ENCODE peak calls at places on chromosome 15, in ten cellular contexts. One of them, this sample, is unnamed.
A peak's percentile ranks its signal among the peaks of the same experiment; 100 is the strongest.

GRCh38 chr15:48178612-48178931 is 477 bp upstream of the MYEF2 start:
- DNase-seq in dorsolateral prefrontal cortex: no peak
- DNase-seq in body of pancreas: no peak
- DNase-seq in heart left ventricle: no peak
- DNase-seq in tibial nerve: no peak
- DNase-seq in prostate gland: no peak
- DNase-seq in AG10803: no peak
- DNase-seq in heart right ventricle: no peak
- DNase-seq in Calu3: no peak
- DNase-seq in activated CD8-positive, alpha-beta T cell treated with anti-CD3 and anti-CD28 coated beads for 36 hours: no peak
- DNase-seq in this sample: no peak

GRCh38 chr15:101000271-101000681 is 81.1 kb downstream of the LRRK1 start:
- DNase-seq in dorsolateral prefrontal cortex: no peak
- DNase-seq in activated CD8-positive, alpha-beta T cell treated with anti-CD3 and anti-CD28 coated beads for 36 hours: no peak
- DNase-seq in heart left ventricle: no peak
- DNase-seq in AG10803: peak; percentile 43
- DNase-seq in Calu3: no peak
- DNase-seq in prostate gland: no peak
- DNase-seq in body of pancreas: no peak
- DNase-seq in heart right ventricle: no peak
- DNase-seq in tibial nerve: no peak
- DNase-seq in this sample: no peak

GRCh38 chr15:62071711-62072308 is 5.0 kb downstream of the C2CD4A start:
- DNase-seq in prostate gland: no peak
- DNase-seq in body of pancreas: no peak
- DNase-seq in dorsolateral prefrontal cortex: no peak
- DNase-seq in AG10803: peak; percentile 55
- DNase-seq in activated CD8-positive, alpha-beta T cell treated with anti-CD3 and anti-CD28 coated beads for 36 hours: no peak
- DNase-seq in tibial nerve: no peak
- DNase-seq in heart left ventricle: no peak
- DNase-seq in Calu3: no peak
- DNase-seq in heart right ventricle: no peak
- DNase-seq in this sample: no peak

GRCh38 chr15:85702321-85703230 is 92.1 kb downstream of the KLHL25 start:
- DNase-seq in body of pancreas: no peak
- DNase-seq in dorsolateral prefrontal cortex: no peak
- DNase-seq in tibial nerve: no peak
- DNase-seq in activated CD8-positive, alpha-beta T cell treated with anti-CD3 and anti-CD28 coated beads for 36 hours: peak; percentile 42
- DNase-seq in heart left ventricle: no peak
- DNase-seq in prostate gland: no peak
- DNase-seq in heart right ventricle: no peak
- DNase-seq in AG10803: peak; percentile 53
- DNase-seq in Calu3: no peak
- DNase-seq in this sample: no peak

GRCh38 chr15:33278816-33279612 is 31.8 kb upstream of the RYR3 start:
- DNase-seq in dorsolateral prefrontal cortex: no peak
- DNase-seq in activated CD8-positive, alpha-beta T cell treated with anti-CD3 and anti-CD28 coated beads for 36 hours: no peak
- DNase-seq in body of pancreas: no peak
- DNase-seq in tibial nerve: no peak
- DNase-seq in heart right ventricle: no peak
- DNase-seq in AG10803: peak; percentile 81
- DNase-seq in prostate gland: no peak
- DNase-seq in heart left ventricle: no peak
- DNase-seq in Calu3: peak; percentile 20
- DNase-seq in this sample: no peak

GRCh38 chr15:45199136-45199810 is 11.5 kb upstream of the SHF start:
- DNase-seq in tibial nerve: peak; percentile 37
- DNase-seq in AG10803: no peak
- DNase-seq in heart left ventricle: no peak
- DNase-seq in heart right ventricle: no peak
- DNase-seq in body of pancreas: peak; percentile 24
- DNase-seq in prostate gland: peak; percentile 15
- DNase-seq in dorsolateral prefrontal cortex: no peak
- DNase-seq in Calu3: no peak
- DNase-seq in activated CD8-positive, alpha-beta T cell treated with anti-CD3 and anti-CD28 coated beads for 36 hours: peak; percentile 66
- DNase-seq in this sample: peak; percentile 38

GRCh38 chr15:99431661-99432091 is 134.1 kb upstream of the MEF2A start:
- DNase-seq in body of pancreas: no peak
- DNase-seq in Calu3: no peak
- DNase-seq in heart left ventricle: no peak
- DNase-seq in activated CD8-positive, alpha-beta T cell treated with anti-CD3 and anti-CD28 coated beads for 36 hours: no peak
- DNase-seq in dorsolateral prefrontal cortex: peak; percentile 12
- DNase-seq in prostate gland: no peak
- DNase-seq in AG10803: no peak
- DNase-seq in tibial nerve: no peak
- DNase-seq in heart right ventricle: no peak
- DNase-seq in this sample: no peak

GRCh38 chr15:63277893-63278505 is 594 bp downstream of the APH1B start:
- DNase-seq in heart left ventricle: no peak
- DNase-seq in Calu3: no peak
- DNase-seq in body of pancreas: peak; percentile 13
- DNase-seq in dorsolateral prefrontal cortex: no peak
- DNase-seq in activated CD8-positive, alpha-beta T cell treated with anti-CD3 and anti-CD28 coated beads for 36 hours: no peak
- DNase-seq in heart right ventricle: no peak
- DNase-seq in tibial nerve: peak; percentile 12
- DNase-seq in AG10803: no peak
- DNase-seq in prostate gland: peak; percentile 51
- DNase-seq in this sample: no peak

GRCh38 chr15:30943654-30944335 is 40.1 kb downstream of the FAN1 start:
- DNase-seq in body of pancreas: no peak
- DNase-seq in heart left ventricle: no peak
- DNase-seq in heart right ventricle: no peak
- DNase-seq in prostate gland: no peak
- DNase-seq in activated CD8-positive, alpha-beta T cell treated with anti-CD3 and anti-CD28 coated beads for 36 hours: no peak
- DNase-seq in AG10803: no peak
- DNase-seq in Calu3: no peak
- DNase-seq in tibial nerve: no peak
- DNase-seq in dorsolateral prefrontal cortex: no peak
- DNase-seq in this sample: no peak

GRCh38 chr15:84669726-84670125 is 11.7 kb upstream of the NMB start:
- DNase-seq in AG10803: peak; percentile 98
- DNase-seq in tibial nerve: no peak
- DNase-seq in heart left ventricle: no peak
- DNase-seq in dorsolateral prefrontal cortex: no peak
- DNase-seq in activated CD8-positive, alpha-beta T cell treated with anti-CD3 and anti-CD28 coated beads for 36 hours: peak; percentile 82
- DNase-seq in Calu3: no peak
- DNase-seq in heart right ventricle: no peak
- DNase-seq in prostate gland: no peak
- DNase-seq in body of pancreas: no peak
- DNase-seq in this sample: no peak

DNA sequence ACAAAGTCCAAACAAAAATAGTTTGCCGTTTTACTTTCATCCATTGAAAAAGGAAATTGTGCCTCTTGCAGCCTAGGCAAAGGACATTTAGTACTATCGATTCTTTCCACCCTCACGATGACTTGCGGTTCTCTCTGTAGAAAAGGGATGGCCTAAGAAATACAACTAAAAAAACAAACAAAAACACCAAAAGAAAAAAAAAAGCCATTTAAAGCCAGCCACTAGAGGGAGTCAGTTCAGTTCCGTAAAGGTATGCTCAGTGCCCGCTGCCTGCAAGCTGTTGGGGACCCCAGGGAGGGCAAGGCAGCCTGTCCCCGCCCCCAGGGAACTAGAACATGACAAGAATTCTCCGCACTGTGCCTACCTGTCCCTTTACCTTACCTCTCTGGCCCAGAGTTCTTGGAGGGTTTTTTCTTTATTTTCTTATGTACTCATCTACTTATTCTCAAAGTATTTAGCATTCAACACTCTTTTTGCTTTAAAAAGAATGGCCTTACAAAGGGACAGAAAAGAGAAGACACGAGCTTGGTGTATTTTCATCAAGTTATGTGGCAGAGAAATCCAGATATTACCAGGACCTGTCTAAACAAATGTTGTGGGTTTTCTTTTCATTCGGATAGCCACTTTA is 29.9 kb upstream of the NR2E3 start:
- DNase-seq in heart right ventricle: no peak
- DNase-seq in prostate gland: no peak
- DNase-seq in AG10803: peak; percentile 50
- DNase-seq in body of pancreas: peak; percentile 38
- DNase-seq in dorsolateral prefrontal cortex: no peak
- DNase-seq in tibial nerve: no peak
- DNase-seq in activated CD8-positive, alpha-beta T cell treated with anti-CD3 and anti-CD28 coated beads for 36 hours: peak; percentile 46
- DNase-seq in heart left ventricle: no peak
- DNase-seq in Calu3: peak; percentile 59
- DNase-seq in this sample: peak; percentile 42
- TF ChIP-seq CTCF in heart right ventricle: peak; percentile 75
- TF ChIP-seq CTCF in prostate gland: peak; percentile 49
- TF ChIP-seq CTCF in AG10803: peak; percentile 78
- TF ChIP-seq CTCF in body of pancreas: peak; percentile 73
- TF ChIP-seq CTCF in dorsolateral prefrontal cortex: peak; percentile 75
- TF ChIP-seq CTCF in tibial nerve: peak; percentile 75
- TF ChIP-seq CTCF in activated CD8-positive, alpha-beta T cell treated with anti-CD3 and anti-CD28 coated beads for 36 hours: peak; percentile 82
- TF ChIP-seq CTCF in heart left ventricle: peak; percentile 71
- TF ChIP-seq CTCF in Calu3: peak; percentile 62
- TF ChIP-seq CTCF in this sample: peak; percentile 83

DNA sequence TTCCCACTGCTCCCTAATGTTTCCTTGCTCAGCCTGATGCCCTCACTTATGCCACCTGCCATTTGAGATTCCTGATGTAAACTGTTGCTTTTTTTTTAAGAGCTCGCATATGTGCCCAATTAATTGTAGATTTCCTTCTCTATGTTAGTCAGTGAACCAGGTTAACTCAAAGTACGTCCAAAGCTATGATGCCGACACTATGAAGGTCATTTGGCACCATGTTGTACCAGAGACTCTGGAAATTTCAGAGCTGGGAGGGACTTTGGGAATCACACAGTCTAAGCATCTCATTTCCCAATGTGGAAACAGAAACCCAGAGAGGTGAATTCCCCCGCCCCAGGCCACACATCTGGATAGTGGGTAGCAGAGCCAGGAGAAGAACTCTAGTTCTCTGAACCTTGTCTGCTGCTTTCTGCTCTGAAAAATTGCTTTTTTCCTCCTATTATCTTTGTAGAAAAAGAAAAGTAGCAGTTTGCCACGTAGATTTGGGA is 38.5 kb upstream of the TNFAIP8L3 start:
- DNase-seq in Calu3: no peak
- DNase-seq in activated CD8-positive, alpha-beta T cell treated with anti-CD3 and anti-CD28 coated beads for 36 hours: no peak
- DNase-seq in prostate gland: no peak
- DNase-seq in tibial nerve: no peak
- DNase-seq in heart left ventricle: no peak
- DNase-seq in heart right ventricle: no peak
- DNase-seq in dorsolateral prefrontal cortex: no peak
- DNase-seq in body of pancreas: no peak
- DNase-seq in AG10803: no peak
- DNase-seq in this sample: no peak
- TF ChIP-seq CTCF in Calu3: no peak
- TF ChIP-seq CTCF in activated CD8-positive, alpha-beta T cell treated with anti-CD3 and anti-CD28 coated beads for 36 hours: peak; percentile 47
- TF ChIP-seq CTCF in prostate gland: no peak
- TF ChIP-seq CTCF in tibial nerve: no peak
- TF ChIP-seq CTCF in heart left ventricle: no peak
- TF ChIP-seq CTCF in heart right ventricle: no peak
- TF ChIP-seq CTCF in dorsolateral prefrontal cortex: no peak
- TF ChIP-seq CTCF in body of pancreas: no peak
- TF ChIP-seq CTCF in AG10803: no peak
- TF ChIP-seq CTCF in this sample: no peak

GRCh38 chr15:95141486-95141885 is 910.1 kb downstream of the MCTP2 start:
- DNase-seq in Calu3: no peak
- DNase-seq in activated CD8-positive, alpha-beta T cell treated with anti-CD3 and anti-CD28 coated beads for 36 hours: no peak
- DNase-seq in AG10803: peak; percentile 41
- DNase-seq in body of pancreas: no peak
- DNase-seq in heart right ventricle: no peak
- DNase-seq in tibial nerve: no peak
- DNase-seq in dorsolateral prefrontal cortex: no peak
- DNase-seq in heart left ventricle: no peak
- DNase-seq in prostate gland: no peak
- DNase-seq in this sample: no peak
- TF ChIP-seq CTCF in Calu3: no peak
- TF ChIP-seq CTCF in activated CD8-positive, alpha-beta T cell treated with anti-CD3 and anti-CD28 coated beads for 36 hours: no peak
- TF ChIP-seq CTCF in AG10803: no peak
- TF ChIP-seq CTCF in body of pancreas: no peak
- TF ChIP-seq CTCF in heart right ventricle: no peak
- TF ChIP-seq CTCF in tibial nerve: no peak
- TF ChIP-seq CTCF in dorsolateral prefrontal cortex: no peak
- TF ChIP-seq CTCF in heart left ventricle: no peak
- TF ChIP-seq CTCF in prostate gland: no peak
- TF ChIP-seq CTCF in this sample: no peak

GRCh38 chr15:78002996-78003395 is 74.5 kb downstream of the TBC1D2B start:
- DNase-seq in tibial nerve: no peak
- DNase-seq in dorsolateral prefrontal cortex: no peak
- DNase-seq in Calu3: no peak
- DNase-seq in body of pancreas: peak; percentile 42
- DNase-seq in activated CD8-positive, alpha-beta T cell treated with anti-CD3 and anti-CD28 coated beads for 36 hours: no peak
- DNase-seq in heart left ventricle: no peak
- DNase-seq in heart right ventricle: no peak
- DNase-seq in AG10803: no peak
- DNase-seq in prostate gland: no peak
- DNase-seq in this sample: no peak

GRCh38 chr15:78006567-78007205 is 70.8 kb downstream of the TBC1D2B start:
- DNase-seq in tibial nerve: no peak
- DNase-seq in AG10803: no peak
- DNase-seq in heart left ventricle: no peak
- DNase-seq in body of pancreas: peak; percentile 88
- DNase-seq in activated CD8-positive, alpha-beta T cell treated with anti-CD3 and anti-CD28 coated beads for 36 hours: no peak
- DNase-seq in dorsolateral prefrontal cortex: no peak
- DNase-seq in Calu3: no peak
- DNase-seq in prostate gland: peak; percentile 62
- DNase-seq in heart right ventricle: peak; percentile 46
- DNase-seq in this sample: no peak

GRCh38 chr15:78003539-78004008 is 73.9 kb downstream of the TBC1D2B start:
- DNase-seq in dorsolateral prefrontal cortex: no peak
- DNase-seq in prostate gland: peak; percentile 77
- DNase-seq in tibial nerve: no peak
- DNase-seq in activated CD8-positive, alpha-beta T cell treated with anti-CD3 and anti-CD28 coated beads for 36 hours: no peak
- DNase-seq in Calu3: no peak
- DNase-seq in AG10803: no peak
- DNase-seq in body of pancreas: peak; percentile 95
- DNase-seq in heart left ventricle: no peak
- DNase-seq in heart right ventricle: no peak
- DNase-seq in this sample: no peak

GRCh38 chr15:78004222-78004727 is 73.2 kb downstream of the TBC1D2B start:
- DNase-seq in dorsolateral prefrontal cortex: no peak
- DNase-seq in AG10803: no peak
- DNase-seq in tibial nerve: no peak
- DNase-seq in activated CD8-positive, alpha-beta T cell treated with anti-CD3 and anti-CD28 coated beads for 36 hours: no peak
- DNase-seq in heart right ventricle: no peak
- DNase-seq in heart left ventricle: no peak
- DNase-seq in prostate gland: no peak
- DNase-seq in body of pancreas: peak; percentile 36
- DNase-seq in Calu3: no peak
- DNase-seq in this sample: no peak

DNA sequence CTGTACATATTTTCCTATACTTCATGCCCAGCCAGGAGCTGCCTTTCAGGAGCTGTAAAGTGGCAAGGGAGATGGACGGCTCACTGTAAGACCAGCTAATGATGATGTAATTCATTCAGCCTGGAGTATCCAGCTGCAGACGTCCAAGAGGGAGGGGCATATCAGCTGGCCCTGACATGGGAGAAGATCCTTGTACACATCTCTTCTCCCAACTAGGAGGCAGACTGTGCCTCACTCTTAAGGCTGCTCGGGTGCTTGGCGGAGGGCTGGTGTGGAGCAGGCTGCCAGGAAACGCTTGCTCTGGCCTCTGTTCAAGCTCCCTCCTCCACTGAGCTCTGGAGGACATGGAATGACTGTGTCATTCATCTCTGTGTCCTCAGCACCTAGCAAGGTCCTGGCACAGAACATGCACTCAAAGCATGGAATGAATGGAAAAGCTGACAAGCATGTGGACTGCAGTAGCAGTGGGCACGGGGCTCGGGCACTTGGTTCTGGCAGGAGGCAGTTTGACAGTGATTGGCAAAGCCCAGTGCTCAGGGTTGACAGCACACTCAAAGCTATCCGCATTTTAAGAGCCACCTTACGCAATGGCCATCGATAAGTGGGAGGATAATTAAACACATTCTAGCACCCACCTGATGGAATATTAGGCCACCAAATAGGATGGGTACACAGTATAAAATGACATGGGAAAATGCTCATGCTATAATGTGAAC is 72.4 kb downstream of the TBC1D2B start:
- DNase-seq in AG10803: peak; percentile 92
- DNase-seq in body of pancreas: peak; percentile 90
- DNase-seq in heart right ventricle: peak; percentile 85
- DNase-seq in Calu3: no peak
- DNase-seq in tibial nerve: peak; percentile 78
- DNase-seq in heart left ventricle: peak; percentile 82
- DNase-seq in activated CD8-positive, alpha-beta T cell treated with anti-CD3 and anti-CD28 coated beads for 36 hours: no peak
- DNase-seq in dorsolateral prefrontal cortex: peak; percentile 75
- DNase-seq in prostate gland: peak; percentile 87
- DNase-seq in this sample: no peak
- TF ChIP-seq CTCF in AG10803: peak; percentile 42
- TF ChIP-seq CTCF in body of pancreas: no peak
- TF ChIP-seq CTCF in heart right ventricle: peak; percentile 53
- TF ChIP-seq CTCF in Calu3: no peak
- TF ChIP-seq CTCF in tibial nerve: no peak
- TF ChIP-seq CTCF in heart left ventricle: peak; percentile 34
- TF ChIP-seq CTCF in activated CD8-positive, alpha-beta T cell treated with anti-CD3 and anti-CD28 coated beads for 36 hours: no peak
- TF ChIP-seq CTCF in dorsolateral prefrontal cortex: peak; percentile 17
- TF ChIP-seq CTCF in prostate gland: peak; percentile 27
- TF ChIP-seq CTCF in this sample: no peak